ENCODE peak calls at places on chromosomes 7 and 10, in ten cellular contexts. F is ovary, U is SK-N-SH, L is stomach, R is tibial nerve, J is sigmoid colon, Q is A549, B is upper lobe of left lung, D is HepG2, I is esophagus muscularis mucosa. Y is an unnamed sample.

GRCh38 chr10:43930777-43931176 is 282.1 kb upstream of the ZNF32 start:
- DNase-seq in F (no peak), U (no peak), L (no peak), R (no peak), J (no peak), Q (no peak), B (peak; percentile 2), D (no peak), I (no peak), Y (no peak)

GRCh38 chr7:11689096-11689495 is 142.9 kb downstream of the THSD7A start:
- DNase-seq in F (no peak), U (no peak), L (no peak), R (no peak), J (no peak), Q (no peak), B (no peak), D (no peak), I (no peak), Y (no peak)

GRCh38 chr10:110918633-110919348 is at the start of gene BBIP1:
- DNase-seq in F (peak; percentile 97), U (peak; percentile 89), L (no peak), R (no peak), J (no peak), Q (peak; percentile 92), B (peak; percentile 98), D (peak; percentile 99), I (peak; percentile 99), Y (no peak)

GRCh38 chr7:99437946-99438572 is 539 bp downstream of the PTCD1 start:
- DNase-seq in F (no peak), U (no peak), L (no peak), R (no peak), J (no peak), Q (no peak), B (no peak), D (no peak), I (no peak), Y (no peak)

GRCh38 chr10:28367865-28368541 is 65.1 kb upstream of the MPP7 start:
- DNase-seq in F (no peak), U (no peak), L (no peak), R (no peak), J (no peak), Q (no peak), B (no peak), D (no peak), I (no peak), Y (peak; percentile 31)

GRCh38 chr10:26987851-26988250 is 112.4 kb downstream of the ANKRD26 start:
- DNase-seq in F (no peak), U (no peak), L (no peak), R (no peak), J (no peak), Q (no peak), B (no peak), D (no peak), I (peak; percentile 50), Y (no peak)

GRCh38 chr10:48929413-48929990 is 10.1 kb downstream of the LRRC18 start:
- DNase-seq in F (no peak), U (no peak), L (no peak), R (no peak), J (no peak), Q (no peak), B (no peak), D (no peak), I (no peak), Y (no peak)

GRCh38 chr10:71999360-72000072 is 35.3 kb downstream of the CHST3 start:
- DNase-seq in F (peak; percentile 95), U (peak; percentile 91), L (no peak), R (no peak), J (peak; percentile 94), Q (no peak), B (peak; percentile 80), D (no peak), I (no peak), Y (peak; percentile 55)

GRCh38 chr10:106401161-106401560 is 763.3 kb downstream of the SORCS1 start:
- DNase-seq in F (no peak), U (no peak), L (no peak), R (no peak), J (no peak), Q (no peak), B (no peak), D (no peak), I (no peak), Y (no peak)

GRCh38 chr7:81366546-81366945 is 403.3 kb downstream of the HGF start:
- DNase-seq in F (no peak), U (no peak), L (no peak), R (no peak), J (no peak), Q (no peak), B (no peak), D (no peak), I (no peak), Y (no peak)

GRCh38 chr10:32731527-32731926 is 226.5 kb downstream of the ITGB1 start:
- DNase-seq in F (no peak), U (no peak), L (no peak), R (no peak), J (no peak), Q (no peak), B (no peak), D (no peak), I (no peak), Y (no peak)

GRCh38 chr10:76405932-76406331 is 974.5 kb downstream of the LRMDA start:
- DNase-seq in F (no peak), U (no peak), L (no peak), R (no peak), J (no peak), Q (no peak), B (no peak), D (no peak), I (no peak), Y (no peak)
- H3K4me3 ChIP-seq in F (no peak overlapping the region), U (no peak overlapping the region), L (no peak overlapping the region), R (no peak overlapping the region), J (no peak overlapping the region), Q (no peak overlapping the region), B (no peak overlapping the region), D (no peak overlapping the region), I (no peak overlapping the region), Y (no peak overlapping the region)

DNA sequence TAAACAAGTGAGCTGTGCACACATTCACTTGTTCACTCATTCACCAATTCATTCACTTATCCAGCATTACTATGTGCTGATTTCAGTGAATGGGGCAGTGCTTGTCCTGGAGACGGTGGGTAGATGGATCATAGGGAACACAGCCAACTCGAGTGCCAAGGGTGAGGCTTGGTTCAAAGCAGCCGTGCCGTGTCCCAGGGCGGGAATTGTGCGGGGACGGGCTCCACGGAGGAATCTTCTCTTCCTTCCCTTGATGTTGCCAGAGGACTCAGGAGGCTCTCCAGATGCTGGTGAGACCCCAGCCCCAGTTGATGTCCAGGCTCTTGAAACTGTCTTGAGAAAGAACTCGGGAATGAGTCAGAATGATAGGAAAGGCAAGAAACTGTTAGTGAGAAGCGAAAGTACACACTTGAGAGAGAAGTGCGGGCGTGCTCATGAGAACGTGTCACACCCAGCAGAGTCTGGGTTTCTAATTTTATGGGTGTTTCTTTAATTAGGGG is 3.0 kb downstream of the SH2D4B start:
- DNase-seq in F (no peak), U (no peak), L (no peak), R (no peak), J (peak; percentile 30), Q (no peak), B (no peak), D (no peak), I (peak; percentile 84), Y (no peak)
- TF ChIP-seq EP300 in F (no peak), U (no peak), L (no peak), R (no peak), J (no peak), Q (no peak), B (no peak), D (no peak), I (no peak), Y (no peak)

GRCh38 chr7:130995252-130996081 is 261.5 kb upstream of the KLF14 start:
- DNase-seq in F (no peak), U (no peak), L (peak; percentile 65), R (no peak), J (no peak), Q (no peak), B (no peak), D (no peak), I (peak; percentile 31), Y (no peak)

GRCh38 chr7:130996841-130997231 is 262.8 kb upstream of the KLF14 start:
- DNase-seq in F (no peak), U (no peak), L (peak; percentile 86), R (no peak), J (no peak), Q (no peak), B (peak; percentile 53), D (peak; percentile 93), I (peak; percentile 70), Y (peak; percentile 81)

GRCh38 chr7:130996205-130996840 is 262.3 kb upstream of the KLF14 start:
- DNase-seq in F (no peak), U (no peak), L (peak; percentile 46), R (no peak), J (no peak), Q (no peak), B (no peak), D (peak; percentile 42), I (peak; percentile 19), Y (no peak)

GRCh38 chr7:130994378-130995115 is 260.5 kb upstream of the KLF14 start:
- DNase-seq in F (peak; percentile 83), U (no peak), L (peak; percentile 78), R (peak; percentile 55), J (no peak), Q (no peak), B (no peak), D (no peak), I (peak; percentile 82), Y (peak; percentile 58)

DNA sequence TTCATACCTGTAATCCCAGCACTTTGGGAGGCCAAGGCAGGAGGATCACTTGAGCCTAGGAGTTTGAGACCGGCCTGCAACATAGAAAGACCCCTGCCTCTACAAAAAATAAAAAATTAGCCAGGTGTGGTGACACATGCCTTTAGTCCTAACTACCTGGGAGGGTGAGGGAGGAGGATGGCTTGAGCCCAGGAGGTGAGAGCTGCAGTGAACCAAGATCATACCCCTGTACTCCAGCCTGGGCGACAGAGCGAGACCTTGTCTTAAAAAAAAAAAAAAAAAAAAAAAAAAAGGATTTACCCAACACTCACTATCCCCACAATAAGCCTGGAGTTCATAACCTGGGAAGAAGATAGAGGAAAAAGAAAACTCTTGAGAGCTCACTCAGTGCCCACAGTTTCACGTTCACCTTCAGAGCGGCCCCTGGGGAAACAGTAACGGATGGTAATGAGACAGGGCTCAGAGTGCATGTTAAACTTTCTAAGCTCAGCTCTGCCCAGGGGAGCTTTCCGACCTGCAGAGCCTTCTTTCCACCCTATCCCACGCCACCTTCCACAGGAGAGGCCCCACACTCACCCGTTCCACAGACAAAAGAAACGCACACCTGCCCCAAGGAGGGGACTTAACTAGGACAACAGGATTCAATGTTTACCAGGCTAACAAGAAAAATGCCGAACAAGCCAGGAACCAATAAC is 259.8 kb upstream of the KLF14 start:
- DNase-seq in F (no peak), U (no peak), L (no peak), R (no peak), J (no peak), Q (no peak), B (no peak), D (no peak), I (peak; percentile 39), Y (no peak)
- H3K4me3 ChIP-seq in F (no peak overlapping the region), U (no peak overlapping the region), L (no peak overlapping the region), R (peak overlapping the region; percentile 15), J (no peak overlapping the region), Q (no peak overlapping the region), B (no peak overlapping the region), D (no peak overlapping the region), I (no peak overlapping the region), Y (no peak overlapping the region)

DNA sequence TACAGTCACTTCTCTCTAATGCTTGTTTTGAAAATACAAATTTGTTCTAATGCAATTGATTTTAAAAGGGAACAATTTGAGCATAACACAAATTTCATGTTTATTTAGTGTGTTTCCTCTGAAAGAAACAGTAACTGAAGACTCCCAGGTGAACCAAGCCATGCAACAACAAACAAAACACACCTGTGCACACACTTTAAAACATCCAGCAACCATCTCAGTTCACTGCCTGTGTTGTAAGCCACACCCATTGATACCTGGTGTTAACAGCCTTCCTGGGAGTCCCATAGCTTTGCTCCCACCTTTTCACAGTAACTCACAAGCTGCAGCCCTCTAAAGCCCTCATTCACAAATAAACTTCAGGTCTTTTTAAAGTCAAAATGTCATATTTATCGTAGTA is 89.3 kb downstream of the DOCK4 start:
- DNase-seq in F (no peak), U (no peak), L (no peak), R (no peak), J (no peak), Q (no peak), B (no peak), D (no peak), I (no peak), Y (no peak)
- TF ChIP-seq EP300 in F (no peak), U (no peak), L (no peak), R (no peak), J (no peak), Q (no peak), B (no peak), D (no peak), I (no peak), Y (no peak)